ENCODE peak calls at places on chromosome 3, in four cellular contexts. G is spleen, D is stomach, C is heart left ventricle. Y is an unnamed sample. For H3K9me3, the result is how much of the 10 kb centered on the place peaks cover.

GRCh38 chr3:165640031-165640430 is 197.2 kb downstream of the BCHE start:
- DNase-seq in G (no peak), D (no peak), C (no peak), Y (no peak)

GRCh38 chr3:14303336-14304100 is 98.9 kb upstream of the SLC6A6 start:
- DNase-seq in G (no peak), D (no peak), C (no peak), Y (no peak)

GRCh38 chr3:107240183-107241091 is 136.8 kb upstream of the CCDC54 start:
- DNase-seq in G (peak), D (peak), C (peak), Y (peak)

GRCh38 chr3:170309044-170309443 is 48.5 kb upstream of the SKIL start:
- DNase-seq in G (no peak), D (no peak), C (no peak), Y (no peak)

GRCh38 chr3:171640520-171641412 is 169.5 kb downstream of the PLD1 start:
- DNase-seq in G (no peak), D (no peak), C (no peak), Y (no peak)

GRCh38 chr3:172176385-172176784 is 137.0 kb downstream of the FNDC3B start:
- DNase-seq in G (no peak), D (no peak), C (no peak), Y (no peak)

GRCh38 chr3:10299679-10300078 is 6.9 kb upstream of the GHRL start:
- DNase-seq in G (no peak), D (no peak), C (no peak), Y (no peak)

GRCh38 chr3:130906374-130906995 is 12.6 kb downstream of the ATP2C1 start:
- DNase-seq in G (no peak), D (no peak), C (no peak), Y (no peak)

GRCh38 chr3:43638594-43639447 is 17.0 kb upstream of the ANO10 start:
- DNase-seq in G (peak), D (peak), C (no peak), Y (no peak)

GRCh38 chr3:127484601-127485388 is 105.7 kb downstream of the TPRA1 start:
- DNase-seq in G (peak), D (peak), C (peak), Y (no peak)

GRCh38 chr3:52041118-52041847 is 15.1 kb downstream of the DUSP7 start:
- DNase-seq in G (no peak), D (no peak), C (no peak), Y (no peak)

GRCh38 chr3:184372296-184372821 is 5.6 kb downstream of the THPO start:
- DNase-seq in G (no peak), D (no peak), C (no peak), Y (no peak)

GRCh38 chr3:125146601-125147490 is 65.7 kb downstream of the SLC12A8 start:
- DNase-seq in G (peak), D (no peak), C (peak), Y (peak)

GRCh38 chr3:115576325-115576724 is 47.0 kb upstream of the GAP43 start:
- DNase-seq in G (no peak), D (no peak), C (no peak), Y (no peak)

GRCh38 chr3:156978471-156978961 is 152.4 kb downstream of the LEKR1 start:
- DNase-seq in G (no peak), D (no peak), C (no peak), Y (no peak)

GRCh38 chr3:194485876-194486539 is 794 bp downstream of the ATP13A3 start:
- DNase-seq in G (peak), D (peak), C (peak), Y (peak)

GRCh38 chr3:30232546-30232945 is 373.9 kb upstream of the TGFBR2 start:
- DNase-seq in G (no peak), D (no peak), C (no peak), Y (no peak)

GRCh38 chr3:127518456-127519081 is 72.0 kb downstream of the TPRA1 start:
- DNase-seq in G (no peak), D (no peak), C (no peak), Y (no peak)

GRCh38 chr3:25502233-25502632 is 74.2 kb downstream of the RARB start:
- DNase-seq in G (no peak), D (no peak), C (no peak), Y (no peak)
- H3K9me3 ChIP-seq in G (under half), D (under half), C (under half), Y (under half)

GRCh38 chr3:196219194-196219969 is 3.0 kb downstream of the SLC51A start:
- DNase-seq in G (peak), D (no peak), C (peak), Y (no peak)
- TF ChIP-seq POLR2A in G (no peak), D (no peak), C (no peak), Y (no peak)

DNA sequence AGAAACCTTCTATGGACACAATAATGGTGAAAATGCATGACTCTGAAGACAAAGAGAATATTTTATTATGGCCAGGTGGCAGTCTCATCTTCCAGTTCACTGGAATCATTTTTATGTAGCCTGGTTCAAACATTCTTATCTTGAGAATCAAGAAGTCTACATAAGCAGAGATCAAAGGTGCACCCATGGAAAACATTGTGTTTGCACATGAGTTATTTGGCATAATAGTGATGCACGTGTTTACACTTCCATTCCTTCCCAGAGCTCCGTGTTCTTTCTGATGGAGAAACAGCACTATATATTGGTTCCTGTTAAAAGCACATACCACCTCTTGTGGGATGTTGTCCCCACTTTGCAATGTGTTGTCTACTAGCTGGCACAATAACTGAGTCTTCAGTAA is 572.2 kb downstream of the GRM7 start:
- DNase-seq in G (no peak), D (no peak), C (no peak), Y (no peak)
- H3K9me3 ChIP-seq in G (under half), D (under half), C (under half), Y (under half)

GRCh38 chr3:186806173-186807055 is at the start of gene RFC4:
- DNase-seq in G (peak), D (peak), C (peak), Y (peak)
- TF ChIP-seq POLR2A in G (no peak), D (no peak), C (no peak), Y (peak)

DNA sequence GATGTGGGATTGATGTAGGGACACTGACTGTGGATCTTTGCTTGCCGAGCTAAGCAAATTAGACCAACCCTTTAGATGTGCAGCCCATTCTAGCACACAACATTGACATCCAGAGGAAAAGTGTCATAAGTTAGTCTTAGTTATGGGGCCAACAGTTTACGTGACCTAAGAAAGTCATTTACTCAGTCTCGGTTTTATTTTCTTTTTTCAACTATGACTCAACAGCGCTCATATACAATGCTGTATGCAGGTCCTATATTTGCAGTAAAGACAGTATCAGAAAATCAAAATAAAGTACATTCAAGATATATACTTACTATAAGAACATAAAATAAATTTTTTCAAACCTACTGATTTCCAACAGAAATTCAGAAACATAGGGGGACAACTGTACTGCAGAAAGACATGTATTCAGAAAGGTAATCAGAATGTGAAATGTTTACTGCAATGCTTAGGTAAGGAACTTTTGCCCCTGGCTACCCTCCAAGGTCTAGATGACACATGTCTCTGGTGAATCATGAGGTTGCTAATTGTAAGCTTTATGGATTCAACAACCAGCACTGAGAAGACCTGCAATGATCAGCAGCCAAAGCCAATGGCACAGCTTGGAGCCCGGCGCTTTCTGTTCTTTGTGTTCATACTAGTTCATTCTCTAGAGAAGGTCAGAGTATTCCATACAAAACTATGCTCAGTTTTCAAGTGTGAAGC is 317.5 kb upstream of the CNTN6 start:
- DNase-seq in G (no peak), D (no peak), C (no peak), Y (no peak)
- H3K9me3 ChIP-seq in G (under half), D (under half), C (under half), Y (under half)

DNA sequence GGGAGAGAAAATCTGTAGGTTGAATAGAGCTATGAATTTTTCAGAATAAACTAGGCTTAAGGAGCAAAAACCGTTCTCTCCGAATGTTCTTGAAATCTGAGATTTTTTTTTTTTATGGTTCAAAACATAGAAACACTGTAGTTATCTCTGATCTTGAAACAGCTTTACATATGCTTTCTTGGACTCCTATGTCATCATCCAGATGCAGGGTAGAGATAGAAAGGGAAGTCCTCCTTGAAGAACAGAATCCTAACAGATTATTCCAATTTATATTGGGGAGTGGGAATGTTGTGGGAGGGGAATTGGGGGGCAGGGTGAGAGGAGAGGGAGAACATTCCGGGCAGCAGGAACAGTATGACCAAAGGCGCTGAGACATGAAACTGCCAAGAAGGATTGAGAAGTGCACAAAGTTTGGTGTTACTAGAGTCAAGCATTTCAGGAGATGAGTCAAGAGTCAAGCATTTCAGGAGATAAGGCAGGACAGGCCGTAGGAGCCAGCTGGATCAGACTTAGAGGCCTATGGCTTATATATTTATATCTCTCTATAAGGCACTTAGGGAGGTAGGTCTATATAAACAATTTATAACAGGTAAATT is 21.9 kb upstream of the ST3GAL6 start:
- DNase-seq in G (no peak), D (no peak), C (no peak), Y (no peak)
- TF ChIP-seq POLR2A in G (no peak), D (no peak), C (no peak), Y (no peak)

DNA sequence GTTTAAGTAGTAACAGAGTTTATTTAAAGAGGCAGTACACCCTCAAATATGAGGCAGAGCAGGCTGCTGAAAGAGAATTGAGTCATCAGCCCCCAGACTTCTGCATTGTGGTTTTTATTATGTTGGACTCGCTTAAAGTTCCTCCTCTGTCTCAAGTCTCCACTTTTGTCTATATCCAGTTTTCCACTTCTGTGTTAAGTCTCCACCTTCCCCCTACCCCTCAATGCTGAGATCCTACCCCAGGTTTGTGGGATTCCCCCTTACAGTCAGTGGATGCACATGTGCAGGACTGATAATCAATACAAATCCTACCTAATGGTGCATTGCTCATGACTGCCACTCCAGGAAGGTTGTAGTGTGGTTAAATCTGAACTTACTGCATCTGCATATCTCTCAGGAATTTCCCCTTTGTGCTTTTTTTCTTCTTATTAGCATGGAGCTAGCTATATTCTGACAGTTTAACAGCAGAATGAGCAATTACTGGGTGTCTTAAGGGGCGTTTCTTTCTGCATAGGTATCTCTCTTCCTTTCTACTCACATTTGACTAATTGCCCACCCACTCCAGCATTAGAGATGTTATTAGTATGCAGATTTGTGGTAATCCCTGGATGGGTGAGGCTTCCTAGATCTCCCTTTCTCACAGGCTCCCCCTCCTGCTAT is 11.9 kb upstream of the CD200R1L start:
- DNase-seq in G (no peak), D (no peak), C (no peak), Y (no peak)
- H3K9me3 ChIP-seq in G (under half), D (under half), C (under half), Y (under half)

DNA sequence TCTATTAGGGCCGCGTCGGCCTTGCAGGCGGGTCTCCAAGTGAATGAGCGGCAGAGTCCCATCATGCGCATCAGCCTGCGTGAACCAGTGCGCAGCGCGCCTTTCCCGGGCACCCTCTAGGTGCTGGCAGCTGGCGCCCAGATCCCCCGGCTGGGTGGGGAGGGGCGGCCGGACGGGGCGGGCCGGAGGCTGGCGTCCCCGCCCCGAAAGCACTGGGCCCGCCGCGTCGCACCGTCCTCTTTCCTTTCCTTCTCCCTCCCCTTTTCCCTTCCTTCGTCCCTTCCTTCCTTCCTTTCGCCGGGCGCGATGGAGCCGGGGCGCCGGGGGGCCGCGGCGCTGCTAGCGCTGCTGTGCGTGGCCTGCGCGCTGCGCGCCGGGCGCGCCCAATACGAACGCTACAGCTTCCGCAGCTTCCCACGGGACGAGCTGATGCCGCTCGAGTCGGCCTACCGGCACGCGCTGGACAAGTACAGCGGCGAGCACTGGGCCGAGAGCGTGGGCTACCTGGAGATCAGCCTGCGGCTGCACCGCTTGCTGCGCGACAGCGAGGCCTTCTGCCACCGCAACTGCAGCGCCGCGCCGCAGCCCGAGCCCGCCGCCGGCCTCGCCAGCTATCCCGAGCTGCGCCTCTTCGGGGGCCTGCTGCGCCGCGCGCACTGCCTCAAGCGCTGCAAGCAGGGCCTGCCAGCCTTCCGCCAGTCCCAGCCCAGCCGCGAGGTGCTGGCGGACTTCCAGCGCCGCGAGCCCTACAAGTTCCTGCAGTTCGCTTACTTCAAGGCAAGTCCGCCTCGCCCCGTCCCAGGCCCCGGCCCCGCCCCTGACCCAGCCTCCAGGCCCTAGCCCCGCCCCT is at the start of gene CRTAP:
- DNase-seq in G (peak), D (peak), C (peak), Y (peak)
- TF ChIP-seq POLR2A in G (peak), D (no peak), C (no peak), Y (peak)

GRCh38 chr3:169232863-169233262 is 430.6 kb downstream of the MECOM start:
- DNase-seq in G (no peak), D (no peak), C (no peak), Y (no peak)

GRCh38 chr3:169228522-169228921 is 435.0 kb downstream of the MECOM start:
- DNase-seq in G (no peak), D (no peak), C (no peak), Y (no peak)

GRCh38 chr3:169227911-169228310 is 435.6 kb downstream of the MECOM start:
- DNase-seq in G (no peak), D (no peak), C (no peak), Y (no peak)
- H3K9me3 ChIP-seq in G (under half), D (under half), C (under half), Y (under half)

Y was measured in gastrocnemius medialis.